ENCODE peak calls at places on chromosomes 13 and 19, in ten cellular contexts. Z, O, E, H, X, A, R, F, L and G are unnamed samples.

GRCh38 chr19:30645946-30646577 is 273.9 kb downstream of the ZNF536 start:
- DNase-seq in Z (no peak), O (no peak), E (no peak), H (no peak), X (no peak), A (no peak), R (no peak), F (no peak), L (no peak), G (no peak)

GRCh38 chr13:27665333-27665732 is 43.6 kb downstream of the POLR1D start:
- DNase-seq in Z (no peak), O (no peak), E (no peak), H (no peak), X (no peak), A (peak), R (no peak), F (no peak), L (peak), G (no peak)

GRCh38 chr13:103187621-103188020 is 121.4 kb upstream of the SLC10A2 start:
- DNase-seq in Z (no peak), O (no peak), E (no peak), H (no peak), X (no peak), A (no peak), R (no peak), F (no peak), L (peak), G (no peak)

GRCh38 chr13:78595819-78596700 is 7.3 kb downstream of the POU4F1 start:
- DNase-seq in Z (no peak), O (no peak), E (no peak), H (no peak), X (no peak), A (peak), R (no peak), F (no peak), L (peak), G (no peak)

GRCh38 chr13:77896977-77897376 is 21.7 kb downstream of the EDNRB start:
- DNase-seq in Z (no peak), O (no peak), E (no peak), H (no peak), X (no peak), A (no peak), R (no peak), F (no peak), L (no peak), G (no peak)

GRCh38 chr13:110312669-110313031 is 5.6 kb downstream of the COL4A2 start:
- DNase-seq in Z (no peak), O (no peak), E (no peak), H (no peak), X (no peak), A (no peak), R (no peak), F (peak), L (no peak), G (no peak)

GRCh38 chr19:16441661-16442071 is 30.1 kb downstream of the EPS15L1 start:
- DNase-seq in Z (no peak), O (no peak), E (no peak), H (peak), X (no peak), A (peak), R (no peak), F (no peak), L (peak), G (no peak)

GRCh38 chr13:72463561-72463960 is 263.9 kb downstream of the MZT1 start:
- DNase-seq in Z (no peak), O (no peak), E (no peak), H (no peak), X (no peak), A (no peak), R (no peak), F (no peak), L (no peak), G (no peak)

GRCh38 chr13:33290421-33290965 is 4.9 kb upstream of the STARD13 start:
- DNase-seq in Z (no peak), O (no peak), E (no peak), H (no peak), X (no peak), A (no peak), R (no peak), F (no peak), L (no peak), G (no peak)

GRCh38 chr13:73000027-73000674 is 58.7 kb upstream of the KLF5 start:
- DNase-seq in Z (no peak), O (no peak), E (no peak), H (no peak), X (no peak), A (no peak), R (no peak), F (no peak), L (peak), G (no peak)

GRCh38 chr19:13153627-13154240 is 3.5 kb downstream of the IER2 start:
- DNase-seq in Z (peak), O (peak), E (no peak), H (peak), X (no peak), A (no peak), R (no peak), F (no peak), L (peak), G (no peak)

GRCh38 chr19:33703438-33703750 is 81.6 kb downstream of the CHST8 start:
- DNase-seq in Z (no peak), O (no peak), E (no peak), H (no peak), X (no peak), A (no peak), R (no peak), F (no peak), L (no peak), G (peak)

GRCh38 chr19:55552620-55553019 is 7.3 kb upstream of the SBK3 start:
- DNase-seq in Z (no peak), O (no peak), E (no peak), H (no peak), X (no peak), A (peak), R (no peak), F (no peak), L (no peak), G (no peak)